ENCODE peak calls at places on chromosomes 7 and 10, in seven cellular contexts. One of them, this sample, is unnamed.

GRCh38 chr10:116226053-116226452 is 47.0 kb downstream of the GFRA1 start:
- DNase-seq in occipital lobe: no peak
- DNase-seq in amniotic epithelial cell: no peak
- DNase-seq in pancreas: no peak
- DNase-seq in stimulated activated CD4-positive, alpha-beta T cell treated with anti-CD3 and anti-CD28 coated beads, TNF-alpha, amount 100 ng/mL, for 24 hours: no peak
- DNase-seq in stromal cell of bone marrow: no peak
- DNase-seq in activated naive CD4-positive, alpha-beta T cell: no peak
- DNase-seq in this sample: no peak

GRCh38 chr7:5234852-5235831 is 45.1 kb downstream of the WIPI2 start:
- DNase-seq in stimulated activated CD4-positive, alpha-beta T cell treated with anti-CD3 and anti-CD28 coated beads, TNF-alpha, amount 100 ng/mL, for 24 hours: no peak
- DNase-seq in activated naive CD4-positive, alpha-beta T cell: no peak
- DNase-seq in stromal cell of bone marrow: no peak
- DNase-seq in occipital lobe: no peak
- DNase-seq in pancreas: no peak
- DNase-seq in amniotic epithelial cell: peak
- DNase-seq in this sample: peak

GRCh38 chr10:29160110-29160669 is 128.7 kb upstream of the LYZL1 start:
- DNase-seq in stromal cell of bone marrow: peak
- DNase-seq in pancreas: no peak
- DNase-seq in activated naive CD4-positive, alpha-beta T cell: no peak
- DNase-seq in stimulated activated CD4-positive, alpha-beta T cell treated with anti-CD3 and anti-CD28 coated beads, TNF-alpha, amount 100 ng/mL, for 24 hours: no peak
- DNase-seq in occipital lobe: no peak
- DNase-seq in amniotic epithelial cell: peak
- DNase-seq in this sample: peak

GRCh38 chr10:79983286-79983909 is 34.5 kb upstream of the SFTPD start:
- DNase-seq in stromal cell of bone marrow: no peak
- DNase-seq in amniotic epithelial cell: no peak
- DNase-seq in pancreas: no peak
- DNase-seq in activated naive CD4-positive, alpha-beta T cell: no peak
- DNase-seq in stimulated activated CD4-positive, alpha-beta T cell treated with anti-CD3 and anti-CD28 coated beads, TNF-alpha, amount 100 ng/mL, for 24 hours: no peak
- DNase-seq in occipital lobe: no peak
- DNase-seq in this sample: no peak

GRCh38 chr10:31262672-31263071 is 56.3 kb upstream of the ZEB1 start:
- DNase-seq in occipital lobe: no peak
- DNase-seq in amniotic epithelial cell: peak
- DNase-seq in stromal cell of bone marrow: peak
- DNase-seq in stimulated activated CD4-positive, alpha-beta T cell treated with anti-CD3 and anti-CD28 coated beads, TNF-alpha, amount 100 ng/mL, for 24 hours: no peak
- DNase-seq in activated naive CD4-positive, alpha-beta T cell: no peak
- DNase-seq in pancreas: no peak
- DNase-seq in this sample: no peak

GRCh38 chr7:16412535-16413247 is 8.6 kb downstream of the CRPPA start:
- DNase-seq in stromal cell of bone marrow: no peak
- DNase-seq in activated naive CD4-positive, alpha-beta T cell: no peak
- DNase-seq in pancreas: no peak
- DNase-seq in occipital lobe: no peak
- DNase-seq in amniotic epithelial cell: no peak
- DNase-seq in stimulated activated CD4-positive, alpha-beta T cell treated with anti-CD3 and anti-CD28 coated beads, TNF-alpha, amount 100 ng/mL, for 24 hours: no peak
- DNase-seq in this sample: no peak

GRCh38 chr10:117137911-117138642 is at the start of gene VAX1:
- DNase-seq in occipital lobe: no peak
- DNase-seq in stimulated activated CD4-positive, alpha-beta T cell treated with anti-CD3 and anti-CD28 coated beads, TNF-alpha, amount 100 ng/mL, for 24 hours: no peak
- DNase-seq in pancreas: no peak
- DNase-seq in activated naive CD4-positive, alpha-beta T cell: no peak
- DNase-seq in stromal cell of bone marrow: no peak
- DNase-seq in amniotic epithelial cell: no peak
- DNase-seq in this sample: no peak

GRCh38 chr7:628041-628763 is 98.3 kb upstream of the DNAAF5 start:
- DNase-seq in occipital lobe: no peak
- DNase-seq in amniotic epithelial cell: no peak
- DNase-seq in activated naive CD4-positive, alpha-beta T cell: no peak
- DNase-seq in stimulated activated CD4-positive, alpha-beta T cell treated with anti-CD3 and anti-CD28 coated beads, TNF-alpha, amount 100 ng/mL, for 24 hours: no peak
- DNase-seq in pancreas: no peak
- DNase-seq in stromal cell of bone marrow: no peak
- DNase-seq in this sample: no peak

GRCh38 chr10:117373848-117374505 is 1.3 kb downstream of the PDZD8 start:
- DNase-seq in occipital lobe: no peak
- DNase-seq in pancreas: peak
- DNase-seq in activated naive CD4-positive, alpha-beta T cell: no peak
- DNase-seq in stimulated activated CD4-positive, alpha-beta T cell treated with anti-CD3 and anti-CD28 coated beads, TNF-alpha, amount 100 ng/mL, for 24 hours: peak
- DNase-seq in amniotic epithelial cell: peak
- DNase-seq in stromal cell of bone marrow: peak
- DNase-seq in this sample: peak

GRCh38 chr10:29753283-29753682 is 118.5 kb upstream of the SVIL start:
- DNase-seq in occipital lobe: no peak
- DNase-seq in amniotic epithelial cell: no peak
- DNase-seq in activated naive CD4-positive, alpha-beta T cell: no peak
- DNase-seq in pancreas: peak
- DNase-seq in stromal cell of bone marrow: no peak
- DNase-seq in stimulated activated CD4-positive, alpha-beta T cell treated with anti-CD3 and anti-CD28 coated beads, TNF-alpha, amount 100 ng/mL, for 24 hours: no peak
- DNase-seq in this sample: no peak

GRCh38 chr10:38010150-38010903 is at the start of gene ZNF33A:
- DNase-seq in amniotic epithelial cell: peak
- DNase-seq in stimulated activated CD4-positive, alpha-beta T cell treated with anti-CD3 and anti-CD28 coated beads, TNF-alpha, amount 100 ng/mL, for 24 hours: peak
- DNase-seq in stromal cell of bone marrow: peak
- DNase-seq in activated naive CD4-positive, alpha-beta T cell: peak
- DNase-seq in pancreas: peak
- DNase-seq in occipital lobe: peak
- DNase-seq in this sample: peak

GRCh38 chr10:124647421-124648130 is 96.6 kb downstream of the FAM53B start:
- DNase-seq in activated naive CD4-positive, alpha-beta T cell: no peak
- DNase-seq in amniotic epithelial cell: peak
- DNase-seq in pancreas: no peak
- DNase-seq in occipital lobe: no peak
- DNase-seq in stimulated activated CD4-positive, alpha-beta T cell treated with anti-CD3 and anti-CD28 coated beads, TNF-alpha, amount 100 ng/mL, for 24 hours: peak
- DNase-seq in stromal cell of bone marrow: no peak
- DNase-seq in this sample: peak

GRCh38 chr10:131310054-131310903 is 1.2 kb downstream of the TCERG1L start:
- DNase-seq in stimulated activated CD4-positive, alpha-beta T cell treated with anti-CD3 and anti-CD28 coated beads, TNF-alpha, amount 100 ng/mL, for 24 hours: no peak
- DNase-seq in amniotic epithelial cell: no peak
- DNase-seq in pancreas: no peak
- DNase-seq in occipital lobe: no peak
- DNase-seq in stromal cell of bone marrow: no peak
- DNase-seq in activated naive CD4-positive, alpha-beta T cell: no peak
- DNase-seq in this sample: no peak

GRCh38 chr7:69770613-69771012 is 172.3 kb downstream of the AUTS2 start:
- DNase-seq in occipital lobe: no peak
- DNase-seq in stimulated activated CD4-positive, alpha-beta T cell treated with anti-CD3 and anti-CD28 coated beads, TNF-alpha, amount 100 ng/mL, for 24 hours: no peak
- DNase-seq in amniotic epithelial cell: no peak
- DNase-seq in activated naive CD4-positive, alpha-beta T cell: no peak
- DNase-seq in pancreas: no peak
- DNase-seq in stromal cell of bone marrow: no peak
- DNase-seq in this sample: no peak

GRCh38 chr10:79385392-79385795 is 38.1 kb downstream of the PPIF start:
- DNase-seq in occipital lobe: no peak
- DNase-seq in stimulated activated CD4-positive, alpha-beta T cell treated with anti-CD3 and anti-CD28 coated beads, TNF-alpha, amount 100 ng/mL, for 24 hours: no peak
- DNase-seq in activated naive CD4-positive, alpha-beta T cell: no peak
- DNase-seq in amniotic epithelial cell: no peak
- DNase-seq in stromal cell of bone marrow: no peak
- DNase-seq in pancreas: no peak
- DNase-seq in this sample: no peak

This sample was measured in MCF 10A.